ENCODE peak calls at places on chromosomes 13 and 19, in four cellular contexts. O, H, F and R are unnamed samples. For H3K4me1, the result is how much of the 10 kb centered on the place peaks cover.

GRCh38 chr19:31578326-31578725 is 229.1 kb upstream of the TSHZ3 start:
- DNase-seq in O (no peak), H (no peak), F (no peak), R (no peak)

GRCh38 chr19:13995017-13995728 is 10.9 kb downstream of the RFX1 start:
- DNase-seq in O (no peak), H (peak), F (peak), R (no peak)

GRCh38 chr13:105442941-105443340 is 1092.5 kb downstream of the EFNB2 start:
- DNase-seq in O (peak), H (peak), F (no peak), R (no peak)

GRCh38 chr19:51091895-51092873 is 9.5 kb upstream of the KLK14 start:
- DNase-seq in O (no peak), H (no peak), F (no peak), R (peak)

GRCh38 chr19:9130965-9131364 is 4.2 kb upstream of the OR7G3 start:
- DNase-seq in O (no peak), H (no peak), F (no peak), R (no peak)

GRCh38 chr13:20939662-20940061 is 37.1 kb upstream of the XPO4 start:
- DNase-seq in O (no peak), H (no peak), F (peak), R (no peak)

GRCh38 chr13:61024046-61024445 is 391.6 kb downstream of the PCDH20 start:
- DNase-seq in O (no peak), H (no peak), F (no peak), R (no peak)

GRCh38 chr13:94784066-94784465 is 71.7 kb upstream of the SOX21 start:
- DNase-seq in O (no peak), H (no peak), F (no peak), R (no peak)

GRCh38 chr13:98458431-98458830 is 118.5 kb downstream of the STK24 start:
- DNase-seq in O (no peak), H (no peak), F (no peak), R (peak)

GRCh38 chr13:79919109-79919508 is 421.8 kb downstream of the SPRY2 start:
- DNase-seq in O (no peak), H (no peak), F (no peak), R (no peak)

GRCh38 chr19:49249933-49250332 is 75.1 kb downstream of the SLC6A16 start:
- DNase-seq in O (no peak), H (no peak), F (no peak), R (no peak)

GRCh38 chr19:8484331-8484894 is 18.0 kb downstream of the PRAM1 start:
- DNase-seq in O (peak), H (no peak), F (no peak), R (peak)

GRCh38 chr19:30718728-30719127 is 346.5 kb downstream of the ZNF536 start:
- DNase-seq in O (no peak), H (no peak), F (no peak), R (no peak)

GRCh38 chr13:111252449-111253124 is 67.9 kb upstream of the TEX29 start:
- DNase-seq in O (no peak), H (no peak), F (no peak), R (no peak)

GRCh38 chr13:101382701-101383100 is 33.6 kb downstream of the NALCN start:
- DNase-seq in O (no peak), H (no peak), F (no peak), R (no peak)
- H3K4me1 ChIP-seq in O (under half), H (under half), F (under half), R (under half)

GRCh38 chr13:31093145-31093885 is 68.4 kb downstream of the HSPH1 start:
- DNase-seq in O (no peak), H (no peak), F (no peak), R (no peak)

GRCh38 chr13:31090096-31090495 is 71.6 kb downstream of the HSPH1 start:
- DNase-seq in O (no peak), H (no peak), F (no peak), R (no peak)

GRCh38 chr13:31094331-31095015 is 67.2 kb downstream of the HSPH1 start:
- DNase-seq in O (no peak), H (no peak), F (no peak), R (no peak)

GRCh38 chr13:31090921-31091624 is 70.6 kb downstream of the HSPH1 start:
- DNase-seq in O (no peak), H (peak), F (no peak), R (no peak)

GRCh38 chr13:31092631-31093030 is 69.1 kb downstream of the HSPH1 start:
- DNase-seq in O (no peak), H (no peak), F (no peak), R (no peak)
- H3K4me3 ChIP-seq in O (no peak), H (no peak), F (no peak), R (no peak)

DNA sequence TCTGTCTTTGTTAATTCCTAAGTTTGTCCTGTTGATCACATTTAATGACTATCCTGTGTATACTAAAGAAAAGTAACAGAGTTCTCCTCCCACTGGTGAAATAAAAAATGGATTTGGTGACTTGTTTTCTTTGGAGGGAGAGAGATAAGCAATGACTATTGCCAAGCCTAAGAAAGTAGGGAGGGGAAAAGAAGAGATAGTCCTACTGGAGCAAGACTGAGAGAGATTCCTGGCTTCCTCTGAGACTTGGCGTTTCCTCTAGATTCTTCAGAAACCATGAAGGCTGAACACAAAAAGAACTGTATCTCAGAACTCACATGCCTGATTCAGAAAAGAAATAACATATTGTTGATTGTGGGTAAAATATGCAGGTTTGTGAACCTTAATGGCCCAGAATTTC is 406.5 kb downstream of the FOXO1 start:
- DNase-seq in O (peak), H (peak), F (no peak), R (no peak)
- H3K27ac ChIP-seq in O (no peak), H (no peak), F (peak), R (no peak)

GRCh38 chr19:2490659-2491058 is 14.7 kb downstream of the GADD45B start:
- DNase-seq in O (no peak), H (no peak), F (no peak), R (no peak)

GRCh38 chr19:2488942-2489731 is 13.2 kb downstream of the GADD45B start:
- DNase-seq in O (no peak), H (no peak), F (peak), R (peak)

GRCh38 chr19:2487780-2488330 is 11.9 kb downstream of the GADD45B start:
- DNase-seq in O (no peak), H (no peak), F (no peak), R (peak)

GRCh38 chr19:2487090-2487489 is 11.2 kb downstream of the GADD45B start:
- DNase-seq in O (no peak), H (no peak), F (no peak), R (no peak)

DNA sequence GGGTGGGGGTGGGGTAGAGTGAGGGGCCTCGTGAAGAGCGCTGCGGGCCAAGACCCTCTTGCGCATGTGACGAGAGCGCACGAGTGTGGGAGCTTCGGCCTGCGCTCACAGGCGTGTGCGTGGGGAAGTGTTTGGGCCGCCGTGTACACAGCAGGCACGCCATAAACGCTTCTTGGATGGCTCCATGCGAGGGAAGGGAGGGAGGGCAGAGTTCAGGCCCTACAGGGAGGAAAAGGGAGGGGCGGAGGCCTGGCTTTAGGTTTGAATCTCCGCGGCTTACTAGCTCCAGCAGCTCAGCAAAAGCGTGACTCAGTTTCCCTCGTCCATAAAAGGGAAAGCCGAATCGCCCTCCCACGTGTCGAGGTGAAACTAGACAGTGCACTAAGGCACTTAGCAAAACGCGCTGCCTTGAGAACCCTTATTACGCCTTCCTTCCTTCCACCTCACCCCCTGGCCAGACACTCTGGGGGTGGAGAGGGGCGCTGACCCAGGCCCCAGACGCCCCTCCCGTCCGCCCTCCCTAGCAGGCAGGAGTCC is 12.5 kb downstream of the GADD45B start:
- DNase-seq in O (no peak), H (no peak), F (no peak), R (no peak)
- H3K4me1 ChIP-seq in O (under half), H (under half), F (under half), R (under half)

DNA sequence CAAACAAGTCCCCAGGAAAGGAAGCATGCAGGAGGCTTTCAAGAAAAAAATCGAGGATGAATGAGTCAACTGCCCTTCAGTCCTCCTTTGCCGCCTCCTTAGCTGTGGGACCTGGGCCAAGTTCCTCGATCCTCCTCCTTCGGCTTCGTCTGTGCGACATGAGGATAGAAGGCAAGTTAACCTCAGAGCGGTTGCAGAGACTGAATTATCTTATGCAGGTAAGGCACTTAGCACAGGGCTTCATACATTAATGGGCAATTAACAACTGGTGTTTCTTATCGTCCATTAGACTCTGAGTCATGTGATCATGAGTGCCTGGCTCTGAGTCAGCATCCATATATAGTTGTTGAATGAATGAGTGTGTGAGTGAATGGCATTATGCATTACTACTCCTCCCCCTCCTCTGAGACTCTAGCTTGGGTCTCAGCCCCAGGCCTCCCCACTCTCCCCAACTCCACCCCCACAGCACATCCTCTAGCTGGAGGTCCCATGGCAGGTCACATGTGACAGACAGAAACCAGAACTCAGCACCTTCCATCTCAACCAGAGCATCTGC is 1.6 kb upstream of the TTC9B start:
- DNase-seq in O (no peak), H (peak), F (no peak), R (no peak)
- H3K4me3 ChIP-seq in O (no peak), H (peak), F (no peak), R (no peak)

GRCh38 chr19:40744554-40745401 is 5.5 kb downstream of the ACTMAP start:
- DNase-seq in O (no peak), H (no peak), F (no peak), R (no peak)
- H3K27ac ChIP-seq in O (peak), H (no peak), F (no peak), R (peak)

GRCh38 chr13:99657848-99658265 is 156.6 kb downstream of the TM9SF2 start:
- DNase-seq in O (no peak), H (peak), F (peak), R (no peak)
- H3K4me1 ChIP-seq in O (under half), H (under half), F (under half), R (under half)